ENCODE peak calls at places on chromosome 7, in six cellular contexts. K is choroid plexus epithelial cell, P is epithelial cell of esophagus, S is neural progenitor cell, G is fibroblast of lung, M is GM10248. I is an unnamed sample.

GRCh38 chr7:130006771-130007170 is 44.4 kb downstream of the ZC3HC1 start:
- DNase-seq in P (no peak), K (no peak), S (no peak), M (no peak), G (no peak), I (no peak)

GRCh38 chr7:149147072-149147729 is at the start of gene ZNF398:
- DNase-seq in K (peak; percentile 78), S (peak; percentile 92), G (peak; percentile 81), M (peak; percentile 93), P (peak; percentile 79), I (peak; percentile 67)

GRCh38 chr7:42227931-42228591 is 8.9 kb downstream of the GLI3 start:
- DNase-seq in G (peak; percentile 57), K (peak; percentile 57), S (peak; percentile 74), M (no peak), P (peak; percentile 76), I (no peak)

GRCh38 chr7:137469858-137470257 is 126.3 kb upstream of the PTN start:
- DNase-seq in K (no peak), P (no peak), M (no peak), S (no peak), G (no peak), I (no peak)

GRCh38 chr7:23469961-23470250 is 385 bp downstream of the IGF2BP3 start:
- DNase-seq in K (peak; percentile 33), G (no peak), S (peak; percentile 52), P (no peak), M (no peak), I (no peak)

GRCh38 chr7:87876759-87877234 is 504 bp downstream of the DBF4 start:
- DNase-seq in G (peak; percentile 62), P (peak; percentile 71), M (peak; percentile 40), S (peak; percentile 84), K (peak; percentile 70), I (peak; percentile 62)

GRCh38 chr7:9718071-9718470 is 1255.6 kb upstream of the PHF14 start:
- DNase-seq in G (no peak), M (no peak), P (no peak), K (no peak), S (no peak), I (no peak)

GRCh38 chr7:142835487-142835886 is 19.4 kb upstream of the EPHB6 start:
- DNase-seq in S (no peak), G (no peak), P (no peak), K (no peak), M (no peak), I (no peak)

GRCh38 chr7:84207025-84207424 is 12.4 kb upstream of the SEMA3A start:
- DNase-seq in S (peak; percentile 74), M (no peak), K (no peak), G (no peak), P (peak; percentile 42), I (no peak)

GRCh38 chr7:139246905-139247304 is 15.9 kb downstream of the UBN2 start:
- DNase-seq in P (peak; percentile 28), M (no peak), G (peak; percentile 67), K (peak; percentile 74), S (no peak), I (peak; percentile 18)

GRCh38 chr7:69399038-69399800 is 199.1 kb upstream of the AUTS2 start:
- DNase-seq in G (no peak), M (no peak), S (peak; percentile 22), K (peak; percentile 13), P (no peak), I (no peak)

GRCh38 chr7:33243319-33243881 is 114.0 kb downstream of the BBS9 start:
- DNase-seq in S (peak; percentile 55), P (peak; percentile 60), M (peak; percentile 7), K (peak; percentile 81), G (peak; percentile 80), I (peak; percentile 57)

GRCh38 chr7:44884553-44885393 is 557 bp downstream of the PURB start:
- DNase-seq in M (peak; percentile 38), S (peak; percentile 77), G (peak; percentile 74), K (peak; percentile 82), P (peak; percentile 45), I (peak; percentile 33)

DNA sequence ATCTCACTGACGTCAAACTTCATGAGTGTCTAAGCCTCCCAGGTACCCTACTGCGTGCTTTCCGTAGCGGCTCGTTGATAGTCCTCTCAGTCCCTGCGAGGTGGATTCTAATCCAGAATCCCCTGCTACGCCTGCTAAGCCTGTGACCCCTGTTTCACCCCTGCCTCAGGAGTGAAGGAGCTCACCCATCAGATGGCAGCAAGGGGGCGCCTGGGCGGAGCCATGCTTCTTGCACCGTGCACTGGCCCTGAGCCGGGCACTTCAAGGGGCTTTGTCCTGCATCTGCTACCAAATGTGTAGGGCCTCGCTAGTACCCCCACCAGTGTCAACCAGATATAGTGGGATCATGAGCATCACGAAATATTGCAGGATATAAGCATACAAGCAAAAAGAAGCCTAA is 918 bp upstream of the STRA8 start:
- DNase-seq in K (no peak), M (peak; percentile 16), P (no peak), G (no peak), S (peak; percentile 26), I (no peak)
- TF ChIP-seq CTCF in K (peak; percentile 33), M (no peak), P (no peak), G (no peak), S (peak; percentile 38), I (no peak)

GRCh38 chr7:128318696-128319095 is 25.0 kb downstream of the RBM28 start:
- DNase-seq in G (no peak), P (no peak), M (no peak), S (no peak), K (no peak), I (no peak)

GRCh38 chr7:128323489-128324362 is 20.0 kb downstream of the RBM28 start:
- DNase-seq in P (no peak), K (no peak), S (no peak), M (no peak), G (peak; percentile 19), I (no peak)

GRCh38 chr7:128324363-128324680 is 19.4 kb downstream of the RBM28 start:
- DNase-seq in S (no peak), P (no peak), G (no peak), K (no peak), M (no peak), I (no peak)

GRCh38 chr7:128321044-128321422 is 22.7 kb downstream of the RBM28 start:
- DNase-seq in K (no peak), P (no peak), G (no peak), S (no peak), M (no peak), I (no peak)

GRCh38 chr7:128322040-128322643 is 21.6 kb downstream of the RBM28 start:
- DNase-seq in G (peak; percentile 67), S (peak; percentile 34), M (no peak), P (peak; percentile 64), K (peak; percentile 74), I (peak; percentile 56)
- TF ChIP-seq CTCF in G (peak; percentile 53), S (peak; percentile 50), M (peak; percentile 23), P (peak; percentile 72), K (peak; percentile 64), I (peak; percentile 49)

GRCh38 chr7:14687241-14687640 is 215.3 kb downstream of the DGKB start:
- DNase-seq in M (no peak), S (no peak), K (no peak), P (no peak), G (no peak), I (no peak)
- TF ChIP-seq CTCF in M (no peak), S (no peak), K (no peak), P (no peak), G (no peak), I (no peak)

GRCh38 chr7:101770466-101770865 is 47.0 kb upstream of the CUX1 start:
- DNase-seq in M (no peak), G (no peak), K (no peak), P (no peak), S (no peak), I (no peak)
- TF ChIP-seq CTCF in M (no peak), G (no peak), K (no peak), P (no peak), S (no peak), I (no peak)

GRCh38 chr7:66145404-66145843 is 30.8 kb downstream of the CRCP start:
- DNase-seq in K (peak; percentile 87), G (peak; percentile 94), M (no peak), P (no peak), S (no peak), I (no peak)
- TF ChIP-seq CTCF in K (peak; percentile 15), G (no peak), M (no peak), P (no peak), S (no peak), I (no peak)

GRCh38 chr7:3210531-3210930 is 90.5 kb upstream of the SDK1 start:
- DNase-seq in S (peak; percentile 40), M (no peak), G (no peak), K (no peak), P (no peak), I (no peak)
- TF ChIP-seq CTCF in S (peak; percentile 48), M (no peak), G (no peak), K (no peak), P (no peak), I (no peak)

GRCh38 chr7:132004528-132004927 is 448.1 kb upstream of the PODXL start:
- DNase-seq in G (peak; percentile 15), M (no peak), K (peak; percentile 7), P (peak; percentile 10), S (no peak), I (peak; percentile 4)
- TF ChIP-seq CTCF in G (peak; percentile 24), M (no peak), K (peak; percentile 31), P (peak; percentile 19), S (peak; percentile 10), I (no peak)

GRCh38 chr7:122064971-122065370 is 79.1 kb downstream of the AASS start:
- DNase-seq in G (no peak), K (no peak), S (no peak), M (no peak), P (no peak), I (no peak)
- TF ChIP-seq CTCF in G (no peak), K (no peak), S (no peak), M (no peak), P (no peak), I (no peak)